ENCODE peak calls at places on chromosomes 3 and 15, in four cellular contexts. P is CD8-positive, alpha-beta T cell; X is lower lobe of right lung; C is astrocyte of the spinal cord. E is an unnamed sample.
A peak's percentile ranks its signal among the peaks of the same experiment; 100 is the strongest.

GRCh38 chr3:126431103-126431534 is 36.4 kb downstream of the CFAP100 start:
- DNase-seq in P (no peak), X (no peak), C (no peak), E (no peak)

GRCh38 chr3:57152150-57152549 is 13.0 kb downstream of the IL17RD start:
- DNase-seq in P (no peak), X (no peak), C (peak; percentile 42), E (no peak)

GRCh38 chr3:132242095-132242494 is 75.1 kb upstream of the ACP3 start:
- DNase-seq in P (no peak), X (no peak), C (no peak), E (no peak)

GRCh38 chr3:24713516-24713915 is 218.9 kb upstream of the THRB start:
- DNase-seq in P (no peak), X (no peak), C (no peak), E (no peak)

GRCh38 chr15:41857316-41857715 is 18.7 kb downstream of the PLA2G4B start:
- DNase-seq in P (no peak), X (no peak), C (no peak), E (no peak)

GRCh38 chr3:161510510-161511260 is 14.1 kb downstream of the OTOL1 start:
- DNase-seq in P (no peak), X (no peak), C (no peak), E (no peak)

GRCh38 chr3:69671082-69671952 is 67.9 kb upstream of the MITF start:
- DNase-seq in P (no peak), X (no peak), C (peak; percentile 43), E (no peak)

GRCh38 chr3:52780298-52780585 is 2.8 kb downstream of the ITIH1 start:
- DNase-seq in P (no peak), X (peak; percentile 7), C (no peak), E (no peak)

GRCh38 chr15:62928996-62929350 is 113.6 kb upstream of the TPM1 start:
- DNase-seq in P (no peak), X (no peak), C (peak; percentile 90), E (no peak)

GRCh38 chr3:30638685-30639412 is 32.4 kb downstream of the TGFBR2 start:
- DNase-seq in P (no peak), X (no peak), C (no peak), E (no peak)

GRCh38 chr15:99973351-99973750 is 240.1 kb upstream of the LYSMD4 start:
- DNase-seq in P (no peak), X (no peak), C (no peak), E (no peak)

GRCh38 chr3:134485620-134486576 is at the start of the genes ANAPC13 and CEP63:
- DNase-seq in P (peak; percentile 88), X (peak; percentile 95), C (peak; percentile 100), E (peak; percentile 99)
- TF ChIP-seq CTCF in P (no peak), X (no peak), C (no peak), E (no peak)

DNA sequence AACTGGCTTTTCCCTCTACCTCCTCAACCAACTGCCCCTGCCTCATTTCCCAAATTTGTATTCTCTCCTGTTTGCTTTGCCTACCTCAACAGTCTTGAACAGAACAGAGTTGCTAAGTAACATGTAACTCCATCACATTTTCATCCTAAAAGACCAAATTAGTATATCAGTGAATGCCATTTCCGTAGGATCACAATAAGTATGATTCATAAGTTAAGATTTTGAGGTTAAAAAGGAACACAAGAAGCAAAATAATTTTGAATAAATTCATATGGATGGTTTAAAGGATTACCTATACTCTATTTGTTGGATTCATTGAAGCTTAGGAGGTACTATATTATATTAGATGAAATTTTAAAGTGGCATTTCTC is 154.9 kb downstream of the ECT2 start:
- DNase-seq in P (no peak), X (no peak), C (no peak), E (no peak)
- TF ChIP-seq CTCF in P (no peak), X (no peak), C (no peak), E (no peak)

DNA sequence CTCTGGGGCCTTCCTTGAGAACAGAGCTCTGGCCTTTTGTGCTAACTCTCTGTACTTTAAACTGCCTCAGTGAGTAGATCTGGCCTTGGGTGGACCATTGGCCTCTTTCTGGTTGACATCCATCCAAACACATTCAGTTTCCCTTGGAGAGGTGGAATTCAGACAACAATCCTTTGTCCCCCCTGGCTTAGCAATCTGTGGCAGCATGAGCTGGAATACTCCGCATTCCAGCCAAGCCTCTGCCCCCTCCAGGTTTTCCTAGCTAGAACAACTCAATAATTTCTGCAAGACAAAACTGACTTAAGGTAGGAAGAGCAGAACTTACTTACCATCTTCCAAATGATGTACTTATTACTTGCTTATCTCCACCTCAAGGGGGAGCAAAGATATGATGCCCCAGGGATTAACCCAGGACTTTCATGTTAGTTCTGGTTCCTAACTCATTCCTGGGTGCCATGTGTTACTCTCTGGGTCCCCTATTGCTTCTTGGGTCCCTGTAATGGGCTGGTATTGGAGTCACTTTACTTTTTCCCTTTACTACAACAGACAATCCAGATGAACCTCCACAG is 21.8 kb upstream of the IL16 start:
- DNase-seq in P (no peak), X (no peak), C (no peak), E (no peak)
- TF ChIP-seq CTCF in P (no peak), X (no peak), C (no peak), E (no peak)

GRCh38 chr3:14452676-14453367 is 50.4 kb downstream of the SLC6A6 start:
- DNase-seq in P (no peak), X (peak; percentile 76), C (peak; percentile 100), E (peak; percentile 97)
- TF ChIP-seq CTCF in P (no peak), X (no peak), C (no peak), E (no peak)

E was measured in AG09319.